ENCODE peak calls at places on chromosomes 12 and 14, in eight cellular contexts. One of them, this sample, is unnamed.

GRCh38 chr14:91744068-91744480 is 12.2 kb upstream of the CATSPERB start:
- DNase-seq in stomach: peak
- DNase-seq in fibroblast of pulmonary artery: no peak
- DNase-seq in prostate gland: no peak
- DNase-seq in A549: peak
- DNase-seq in SK-N-SH: no peak
- DNase-seq in cardiac fibroblast: peak
- DNase-seq in ovary: no peak
- DNase-seq in this sample: no peak

GRCh38 chr12:26119391-26119981 is 5.4 kb downstream of the BHLHE41 start:
- DNase-seq in stomach: no peak
- DNase-seq in fibroblast of pulmonary artery: peak
- DNase-seq in prostate gland: no peak
- DNase-seq in A549: peak
- DNase-seq in SK-N-SH: peak
- DNase-seq in cardiac fibroblast: peak
- DNase-seq in ovary: no peak
- DNase-seq in this sample: peak

GRCh38 chr14:89349196-89350008 is 67.6 kb downstream of the FOXN3 start:
- DNase-seq in stomach: peak
- DNase-seq in fibroblast of pulmonary artery: peak
- DNase-seq in prostate gland: no peak
- DNase-seq in A549: peak
- DNase-seq in SK-N-SH: peak
- DNase-seq in cardiac fibroblast: peak
- DNase-seq in ovary: no peak
- DNase-seq in this sample: peak

GRCh38 chr12:46470975-46471374 is 98.4 kb upstream of the SLC38A2 start:
- DNase-seq in stomach: no peak
- DNase-seq in fibroblast of pulmonary artery: no peak
- DNase-seq in prostate gland: no peak
- DNase-seq in A549: no peak
- DNase-seq in SK-N-SH: no peak
- DNase-seq in cardiac fibroblast: no peak
- DNase-seq in ovary: no peak
- DNase-seq in this sample: no peak

GRCh38 chr14:106844608-106845285 is 1318.4 kb downstream of the TMEM121 start:
- DNase-seq in stomach: peak
- DNase-seq in fibroblast of pulmonary artery: no peak
- DNase-seq in prostate gland: peak
- DNase-seq in A549: peak
- DNase-seq in SK-N-SH: peak
- DNase-seq in cardiac fibroblast: peak
- DNase-seq in ovary: peak
- DNase-seq in this sample: no peak

GRCh38 chr12:1630081-1630826 is 1.2 kb downstream of the WNT5B start:
- DNase-seq in stomach: peak
- DNase-seq in fibroblast of pulmonary artery: no peak
- DNase-seq in prostate gland: peak
- DNase-seq in A549: peak
- DNase-seq in SK-N-SH: peak
- DNase-seq in cardiac fibroblast: peak
- DNase-seq in ovary: peak
- DNase-seq in this sample: peak

GRCh38 chr12:119686355-119686754 is 18.4 kb downstream of the PRKAB1 start:
- DNase-seq in stomach: peak
- DNase-seq in fibroblast of pulmonary artery: no peak
- DNase-seq in prostate gland: no peak
- DNase-seq in A549: no peak
- DNase-seq in SK-N-SH: no peak
- DNase-seq in cardiac fibroblast: no peak
- DNase-seq in ovary: no peak
- DNase-seq in this sample: no peak

GRCh38 chr12:121365416-121366062 is 13.3 kb upstream of the ANAPC5 start:
- DNase-seq in stomach: no peak
- DNase-seq in fibroblast of pulmonary artery: no peak
- DNase-seq in prostate gland: no peak
- DNase-seq in A549: no peak
- DNase-seq in SK-N-SH: peak
- DNase-seq in cardiac fibroblast: peak
- DNase-seq in ovary: no peak
- DNase-seq in this sample: no peak

GRCh38 chr12:90045559-90045958 is 336.9 kb upstream of the ATP2B1 start:
- DNase-seq in stomach: no peak
- DNase-seq in fibroblast of pulmonary artery: no peak
- DNase-seq in prostate gland: no peak
- DNase-seq in A549: no peak
- DNase-seq in SK-N-SH: no peak
- DNase-seq in cardiac fibroblast: no peak
- DNase-seq in ovary: no peak
- DNase-seq in this sample: no peak

GRCh38 chr14:74655597-74656389 is 43.8 kb upstream of the LTBP2 start:
- DNase-seq in stomach: no peak
- DNase-seq in fibroblast of pulmonary artery: peak
- DNase-seq in prostate gland: no peak
- DNase-seq in A549: peak
- DNase-seq in SK-N-SH: no peak
- DNase-seq in cardiac fibroblast: peak
- DNase-seq in ovary: no peak
- DNase-seq in this sample: peak

GRCh38 chr14:106024983-106025604 is 498.7 kb downstream of the TMEM121 start:
- DNase-seq in stomach: no peak
- DNase-seq in fibroblast of pulmonary artery: no peak
- DNase-seq in prostate gland: no peak
- DNase-seq in A549: no peak
- DNase-seq in SK-N-SH: no peak
- DNase-seq in cardiac fibroblast: no peak
- DNase-seq in ovary: no peak
- DNase-seq in this sample: no peak

GRCh38 chr12:71686658-71687025 is 760 bp downstream of the TMEM19 start:
- DNase-seq in stomach: no peak
- DNase-seq in fibroblast of pulmonary artery: peak
- DNase-seq in prostate gland: no peak
- DNase-seq in A549: no peak
- DNase-seq in SK-N-SH: no peak
- DNase-seq in cardiac fibroblast: peak
- DNase-seq in ovary: no peak
- DNase-seq in this sample: no peak

GRCh38 chr12:110245278-110245868 is 35.7 kb upstream of the ATP2A2 start:
- DNase-seq in stomach: peak
- DNase-seq in fibroblast of pulmonary artery: no peak
- DNase-seq in prostate gland: no peak
- DNase-seq in A549: peak
- DNase-seq in SK-N-SH: peak
- DNase-seq in cardiac fibroblast: peak
- DNase-seq in ovary: no peak
- DNase-seq in this sample: no peak

GRCh38 chr12:6336859-6337744 is 4.8 kb downstream of the TNFRSF1A start:
- DNase-seq in stomach: no peak
- DNase-seq in fibroblast of pulmonary artery: peak
- DNase-seq in prostate gland: no peak
- DNase-seq in A549: no peak
- DNase-seq in SK-N-SH: no peak
- DNase-seq in cardiac fibroblast: peak
- DNase-seq in ovary: no peak
- DNase-seq in this sample: no peak

GRCh38 chr14:105388110-105388951 is 10.0 kb upstream of the TEX22 start:
- DNase-seq in stomach: no peak
- DNase-seq in fibroblast of pulmonary artery: no peak
- DNase-seq in prostate gland: no peak
- DNase-seq in A549: no peak
- DNase-seq in SK-N-SH: no peak
- DNase-seq in cardiac fibroblast: no peak
- DNase-seq in ovary: no peak
- DNase-seq in this sample: no peak

GRCh38 chr14:93137864-93138263 is 22.1 kb upstream of the ITPK1 start:
- DNase-seq in stomach: peak
- DNase-seq in fibroblast of pulmonary artery: peak
- DNase-seq in prostate gland: peak
- DNase-seq in A549: peak
- DNase-seq in SK-N-SH: peak
- DNase-seq in cardiac fibroblast: peak
- DNase-seq in ovary: peak
- DNase-seq in this sample: no peak

GRCh38 chr14:59363545-59364226 is 101.5 kb downstream of the GPR135 start:
- DNase-seq in stomach: no peak
- DNase-seq in fibroblast of pulmonary artery: peak
- DNase-seq in prostate gland: no peak
- DNase-seq in A549: peak
- DNase-seq in SK-N-SH: no peak
- DNase-seq in cardiac fibroblast: peak
- DNase-seq in ovary: no peak
- DNase-seq in this sample: peak

GRCh38 chr14:104973215-104974145 is 4.7 kb downstream of the AHNAK2 start:
- DNase-seq in stomach: peak
- DNase-seq in fibroblast of pulmonary artery: peak
- DNase-seq in prostate gland: peak
- DNase-seq in A549: peak
- DNase-seq in SK-N-SH: no peak
- DNase-seq in cardiac fibroblast: peak
- DNase-seq in ovary: peak
- DNase-seq in this sample: peak

GRCh38 chr14:44657688-44658388 is 150.8 kb upstream of the FSCB start:
- DNase-seq in stomach: no peak
- DNase-seq in fibroblast of pulmonary artery: peak
- DNase-seq in prostate gland: no peak
- DNase-seq in A549: peak
- DNase-seq in SK-N-SH: no peak
- DNase-seq in cardiac fibroblast: peak
- DNase-seq in ovary: no peak
- DNase-seq in this sample: peak

GRCh38 chr14:72942934-72943333 is 16.7 kb downstream of the DCAF4 start:
- DNase-seq in stomach: no peak
- DNase-seq in fibroblast of pulmonary artery: no peak
- DNase-seq in prostate gland: no peak
- DNase-seq in A549: no peak
- DNase-seq in SK-N-SH: no peak
- DNase-seq in cardiac fibroblast: no peak
- DNase-seq in ovary: no peak
- DNase-seq in this sample: no peak

GRCh38 chr12:106135075-106135474 is 3.7 kb downstream of the NUAK1 start:
- DNase-seq in stomach: no peak
- DNase-seq in fibroblast of pulmonary artery: peak
- DNase-seq in prostate gland: no peak
- DNase-seq in A549: no peak
- DNase-seq in SK-N-SH: no peak
- DNase-seq in cardiac fibroblast: peak
- DNase-seq in ovary: no peak
- DNase-seq in this sample: peak

GRCh38 chr14:78401866-78402265 is 231.7 kb downstream of the NRXN3 start:
- DNase-seq in stomach: no peak
- DNase-seq in fibroblast of pulmonary artery: no peak
- DNase-seq in prostate gland: no peak
- DNase-seq in A549: no peak
- DNase-seq in SK-N-SH: no peak
- DNase-seq in cardiac fibroblast: peak
- DNase-seq in ovary: no peak
- DNase-seq in this sample: peak

GRCh38 chr12:52316290-52316689 is 4.9 kb downstream of the KRT83 start:
- DNase-seq in stomach: no peak
- DNase-seq in fibroblast of pulmonary artery: no peak
- DNase-seq in prostate gland: no peak
- DNase-seq in A549: no peak
- DNase-seq in SK-N-SH: no peak
- DNase-seq in cardiac fibroblast: no peak
- DNase-seq in ovary: no peak
- DNase-seq in this sample: no peak

GRCh38 chr12:57435288-57435687 is 704 bp downstream of the INHBC start:
- DNase-seq in stomach: no peak
- DNase-seq in fibroblast of pulmonary artery: no peak
- DNase-seq in prostate gland: no peak
- DNase-seq in A549: no peak
- DNase-seq in SK-N-SH: no peak
- DNase-seq in cardiac fibroblast: no peak
- DNase-seq in ovary: no peak
- DNase-seq in this sample: no peak

GRCh38 chr12:47085815-47086252 is 6.1 kb upstream of the AMIGO2 start:
- DNase-seq in stomach: no peak
- DNase-seq in fibroblast of pulmonary artery: peak
- DNase-seq in prostate gland: no peak
- DNase-seq in A549: peak
- DNase-seq in SK-N-SH: no peak
- DNase-seq in cardiac fibroblast: peak
- DNase-seq in ovary: no peak
- DNase-seq in this sample: peak

DNA sequence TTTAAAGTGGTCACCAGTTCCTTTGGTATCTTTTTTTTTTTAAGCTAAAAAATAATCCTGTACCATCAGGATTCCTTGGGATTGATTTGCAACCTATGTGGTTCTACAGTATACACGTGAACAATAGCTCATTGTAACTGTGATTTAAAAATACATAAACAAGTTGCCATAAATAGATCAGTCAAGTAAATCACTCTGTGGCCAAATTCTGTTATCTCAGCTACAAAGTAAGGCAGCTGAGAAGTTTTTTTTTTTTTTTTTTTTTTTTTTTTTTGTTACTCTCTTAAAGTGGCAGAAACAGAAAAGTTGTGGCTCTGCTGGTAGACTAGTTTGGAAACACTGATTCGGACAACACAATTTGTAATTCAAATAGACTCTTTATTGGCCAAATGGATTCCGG is 104.5 kb downstream of the PRICKLE1 start:
- DNase-seq in stomach: no peak
- DNase-seq in fibroblast of pulmonary artery: no peak
- DNase-seq in prostate gland: no peak
- DNase-seq in A549: no peak
- DNase-seq in SK-N-SH: no peak
- DNase-seq in cardiac fibroblast: peak
- DNase-seq in ovary: no peak
- DNase-seq in this sample: no peak
- H3K4me3 ChIP-seq in stomach: no peak
- H3K4me3 ChIP-seq in fibroblast of pulmonary artery: no peak
- H3K4me3 ChIP-seq in prostate gland: no peak
- H3K4me3 ChIP-seq in A549: no peak
- H3K4me3 ChIP-seq in SK-N-SH: no peak
- H3K4me3 ChIP-seq in cardiac fibroblast: no peak
- H3K4me3 ChIP-seq in ovary: no peak
- H3K4me3 ChIP-seq in this sample: no peak

GRCh38 chr12:132432721-132433577 is 57.0 kb upstream of the FBRSL1 start:
- DNase-seq in stomach: no peak
- DNase-seq in fibroblast of pulmonary artery: peak
- DNase-seq in prostate gland: no peak
- DNase-seq in A549: no peak
- DNase-seq in SK-N-SH: no peak
- DNase-seq in cardiac fibroblast: no peak
- DNase-seq in ovary: peak
- DNase-seq in this sample: no peak
- H3K4me3 ChIP-seq in stomach: no peak
- H3K4me3 ChIP-seq in fibroblast of pulmonary artery: no peak
- H3K4me3 ChIP-seq in prostate gland: no peak
- H3K4me3 ChIP-seq in A549: no peak
- H3K4me3 ChIP-seq in SK-N-SH: no peak
- H3K4me3 ChIP-seq in cardiac fibroblast: no peak
- H3K4me3 ChIP-seq in ovary: no peak
- H3K4me3 ChIP-seq in this sample: no peak

GRCh38 chr14:49945448-49946319 is 52.8 kb downstream of the ARF6 start:
- DNase-seq in stomach: no peak
- DNase-seq in fibroblast of pulmonary artery: no peak
- DNase-seq in prostate gland: no peak
- DNase-seq in A549: no peak
- DNase-seq in SK-N-SH: no peak
- DNase-seq in cardiac fibroblast: no peak
- DNase-seq in ovary: no peak
- DNase-seq in this sample: no peak
- H3K4me3 ChIP-seq in stomach: no peak
- H3K4me3 ChIP-seq in fibroblast of pulmonary artery: no peak
- H3K4me3 ChIP-seq in prostate gland: no peak
- H3K4me3 ChIP-seq in A549: no peak
- H3K4me3 ChIP-seq in SK-N-SH: no peak
- H3K4me3 ChIP-seq in cardiac fibroblast: no peak
- H3K4me3 ChIP-seq in ovary: no peak
- H3K4me3 ChIP-seq in this sample: no peak

GRCh38 chr12:94649349-94650142 is 811 bp downstream of the TMCC3 start:
- DNase-seq in stomach: peak
- DNase-seq in fibroblast of pulmonary artery: peak
- DNase-seq in prostate gland: peak
- DNase-seq in A549: peak
- DNase-seq in SK-N-SH: peak
- DNase-seq in cardiac fibroblast: peak
- DNase-seq in ovary: peak
- DNase-seq in this sample: peak
- H3K4me3 ChIP-seq in stomach: peak
- H3K4me3 ChIP-seq in fibroblast of pulmonary artery: peak
- H3K4me3 ChIP-seq in prostate gland: peak
- H3K4me3 ChIP-seq in A549: peak
- H3K4me3 ChIP-seq in SK-N-SH: peak
- H3K4me3 ChIP-seq in cardiac fibroblast: peak
- H3K4me3 ChIP-seq in ovary: peak
- H3K4me3 ChIP-seq in this sample: peak